ENCODE peak calls at places on chromosomes 4 and X, in four cellular contexts. J is HT1080; W is natural killer cell treated with Interleukin-12 subunit alpha and Interleukin-12 subunit beta and Interleukin-15 and Interleukin-18, amount 100 ng/mL, for 72 hours; Z is suprapubic skin. F is an unnamed sample.

GRCh38 chr4:140943486-140943885 is 187.3 kb upstream of the TBC1D9 start:
- DNase-seq in W (no peak), J (no peak), Z (no peak), F (no peak)

GRCh38 chr4:184645904-184646610 is 3.2 kb downstream of the CASP3 start:
- DNase-seq in W (no peak), J (no peak), Z (no peak), F (no peak)

GRCh38 chr4:156515295-156515694 is 456.3 kb downstream of the PDGFC start:
- DNase-seq in J (peak; percentile 49), W (no peak), Z (no peak), F (no peak)

GRCh38 chr4:169612869-169613859 is 781 bp upstream of the NEK1 start:
- DNase-seq in W (no peak), Z (no peak), J (peak; percentile 78), F (peak; percentile 89)

GRCh38 chr4:159455675-159456235 is 352.9 kb downstream of the RAPGEF2 start:
- DNase-seq in W (no peak), J (peak; percentile 63), Z (no peak), F (no peak)

GRCh38 chr4:70728096-70728495 is 6.3 kb downstream of the RUFY3 start:
- DNase-seq in Z (no peak), W (no peak), J (no peak), F (no peak)

GRCh38 chr4:164924670-164925238 is 47.8 kb downstream of the APELA start:
- DNase-seq in J (no peak), W (no peak), Z (no peak), F (no peak)

GRCh38 chr4:11178433-11178832 is 250.3 kb downstream of the HS3ST1 start:
- DNase-seq in J (no peak), W (no peak), Z (no peak), F (no peak)

GRCh38 chr4:38949416-38950051 is 81.9 kb downstream of the FAM114A1 start:
- DNase-seq in J (peak; percentile 77), Z (no peak), W (no peak), F (no peak)

GRCh38 chr4:95165926-95166524 is 382.7 kb downstream of the UNC5C start:
- DNase-seq in W (no peak), J (peak; percentile 53), Z (no peak), F (no peak)

GRCh38 chr4:122652379-122652778 is 31.5 kb upstream of the IL21 start:
- DNase-seq in Z (no peak), J (no peak), W (no peak), F (peak; percentile 61)

GRCh38 chrX:153981771-153982533 is 9.4 kb downstream of the TMEM187 start:
- DNase-seq in J (no peak), Z (no peak), W (peak; percentile 73), F (no peak)

GRCh38 chr4:71732706-71733105 is 51.2 kb downstream of the GC start:
- DNase-seq in J (no peak), W (no peak), Z (no peak), F (no peak)

GRCh38 chrX:136162827-136163427 is 15.6 kb downstream of the FHL1 start:
- DNase-seq in Z (no peak), J (peak; percentile 59), W (no peak), F (no peak)

GRCh38 chr4:2712261-2712842 is 43.8 kb downstream of the TNIP2 start:
- DNase-seq in J (no peak), Z (no peak), W (no peak), F (no peak)

GRCh38 chr4:159179310-159179958 is 76.6 kb downstream of the RAPGEF2 start:
- DNase-seq in J (no peak), W (no peak), Z (no peak), F (no peak)

GRCh38 chrX:120402363-120402762 is 40.5 kb downstream of the ATP1B4 start:
- DNase-seq in J (peak; percentile 24), Z (no peak), W (no peak), F (no peak)

GRCh38 chrX:54358424-54359211 is 772 bp upstream of the WNK3 start:
- DNase-seq in W (no peak), J (peak; percentile 0), Z (peak; percentile 71), F (peak; percentile 75)

GRCh38 chr4:128525387-128525786 is 237.8 kb upstream of the PGRMC2 start:
- DNase-seq in J (no peak), Z (no peak), W (no peak), F (no peak)

GRCh38 chr4:26584725-26585124 is 841 bp downstream of the TBC1D19 start:
- DNase-seq in J (no peak), Z (no peak), W (no peak), F (no peak)

GRCh38 chr4:153276966-153277365 is 67.5 kb upstream of the MND1 start:
- DNase-seq in Z (no peak), W (no peak), J (no peak), F (no peak)

GRCh38 chrX:68421651-68422050 is 11.6 kb downstream of the OPHN1 start:
- DNase-seq in Z (no peak), J (no peak), W (no peak), F (no peak)

GRCh38 chr4:73814679-73815078 is 21.8 kb upstream of the CXCL6 start:
- DNase-seq in W (no peak), Z (no peak), J (no peak), F (no peak)

GRCh38 chrX:100654256-100654655 is 10.3 kb downstream of the SRPX2 start:
- DNase-seq in Z (no peak), W (no peak), J (peak; percentile 21), F (no peak)

GRCh38 chr4:149048451-149049143 is 606.4 kb upstream of the NR3C2 start:
- DNase-seq in J (no peak), W (no peak), Z (no peak), F (no peak)

GRCh38 chr4:187433141-187433540 is 562.4 kb upstream of the ZFP42 start:
- DNase-seq in W (no peak), Z (no peak), J (peak; percentile 4), F (no peak)

GRCh38 chr4:140947507-140947906 is 185.8 kb downstream of the RNF150 start:
- DNase-seq in J (peak; percentile 39), Z (no peak), W (no peak), F (no peak)

GRCh38 chr4:186724048-186724860 is 598 bp upstream of the FAT1 start:
- DNase-seq in Z (no peak), J (peak; percentile 22), W (no peak), F (peak; percentile 72)

GRCh38 chrX:140504371-140505324 is at the start of gene SOX3:
- DNase-seq in Z (no peak), J (no peak), W (no peak), F (no peak)

GRCh38 chr4:107801766-107802211 is 22.9 kb upstream of the SGMS2 start:
- DNase-seq in Z (no peak), J (peak; percentile 88), W (no peak), F (no peak)

GRCh38 chr4:118352843-118353373 is at the start of gene PRSS12:
- DNase-seq in Z (peak; percentile 84), W (peak; percentile 66), J (no peak), F (peak; percentile 67)

F was measured in ascending aorta.